ENCODE peak calls at places on chromosome 10, in seven cellular contexts. I is stomach, X is IMR-90, G is A549, B is esophagus squamous epithelium, F is breast epithelium, E is body of pancreas. L is an unnamed sample.

GRCh38 chr10:94546616-94547175 is 1.1 kb downstream of the HELLS start:
- DNase-seq in I (no peak), B (no peak), F (no peak), E (no peak), G (peak), X (peak), L (no peak)

GRCh38 chr10:110497438-110498086 is at the start of gene DUSP5:
- DNase-seq in E (peak), X (peak), I (peak), B (peak), F (peak), G (peak), L (peak)

GRCh38 chr10:12511651-12512050 is 162.3 kb downstream of the CAMK1D start:
- DNase-seq in G (no peak), B (no peak), X (no peak), I (no peak), E (no peak), F (no peak), L (peak)

GRCh38 chr10:95248989-95249388 is 41.8 kb downstream of the PDLIM1 start:
- DNase-seq in F (no peak), B (no peak), E (no peak), I (no peak), G (no peak), X (no peak), L (no peak)

GRCh38 chr10:78272329-78272728 is 238.7 kb downstream of the RPS24 start:
- DNase-seq in I (no peak), B (no peak), E (no peak), G (no peak), X (no peak), F (no peak), L (no peak)

GRCh38 chr10:43355749-43356371 is 15.6 kb upstream of the FXYD4 start:
- DNase-seq in G (no peak), F (no peak), I (no peak), E (no peak), X (no peak), B (no peak), L (no peak)

GRCh38 chr10:32958992-32959703 is 1.1 kb upstream of the ITGB1 start:
- DNase-seq in I (no peak), F (no peak), G (no peak), B (no peak), E (no peak), X (no peak), L (no peak)

GRCh38 chr10:484441-484924 is 205.0 kb downstream of the DIP2C start:
- DNase-seq in E (no peak), B (no peak), X (peak), F (no peak), I (peak), G (no peak), L (no peak)

GRCh38 chr10:18044976-18045720 is 93.4 kb downstream of the SLC39A12 start:
- DNase-seq in I (no peak), E (no peak), B (no peak), F (no peak), X (peak), G (no peak), L (no peak)

GRCh38 chr10:12720217-12720981 is 281.1 kb downstream of the CCDC3 start:
- DNase-seq in E (peak), I (peak), X (peak), G (peak), F (peak), B (no peak), L (peak)

GRCh38 chr10:125158528-125159485 is 1.6 kb downstream of the CTBP2 start:
- DNase-seq in X (peak), I (peak), G (peak), B (no peak), F (no peak), E (no peak), L (no peak)

GRCh38 chr10:17418249-17418648 is 36.1 kb downstream of the ST8SIA6 start:
- DNase-seq in E (no peak), I (no peak), G (no peak), X (no peak), B (no peak), F (no peak), L (no peak)

GRCh38 chr10:124071141-124071540 is 22.3 kb downstream of the CHST15 start:
- DNase-seq in E (no peak), X (no peak), B (no peak), G (no peak), F (no peak), I (no peak), L (no peak)

GRCh38 chr10:91758303-91759146 is 39.7 kb upstream of the TNKS2 start:
- DNase-seq in B (no peak), G (peak), I (no peak), F (no peak), X (peak), E (no peak), L (no peak)

GRCh38 chr10:132939957-132940790 is 2.2 kb downstream of the CFAP46 start:
- DNase-seq in I (peak), X (peak), G (peak), B (no peak), F (no peak), E (peak), L (no peak)

GRCh38 chr10:122232781-122233180 is 38.3 kb upstream of the BTBD16 start:
- DNase-seq in X (peak), F (no peak), B (no peak), E (no peak), G (no peak), I (no peak), L (no peak)

GRCh38 chr10:62459072-62459471 is 84.9 kb downstream of the ZNF365 start:
- DNase-seq in I (no peak), X (peak), E (no peak), G (no peak), B (no peak), F (no peak), L (peak)

GRCh38 chr10:62239994-62240393 is 28.6 kb downstream of the RTKN2 start:
- DNase-seq in F (no peak), E (no peak), X (no peak), B (no peak), G (no peak), I (no peak), L (no peak)

GRCh38 chr10:29120216-29120615 is 168.7 kb upstream of the LYZL1 start:
- DNase-seq in G (peak), I (no peak), F (peak), B (no peak), E (no peak), X (peak), L (no peak)

GRCh38 chr10:125030567-125031197 is 88.8 kb downstream of the ZRANB1 start:
- DNase-seq in B (no peak), F (no peak), E (peak), G (no peak), I (peak), X (no peak), L (no peak)

GRCh38 chr10:4812952-4813351 is 13.1 kb upstream of the AKR1E2 start:
- DNase-seq in E (no peak), B (no peak), F (no peak), G (peak), I (no peak), X (peak), L (no peak)

GRCh38 chr10:88983206-88983605 is 7.4 kb upstream of the FAS start:
- DNase-seq in F (no peak), B (no peak), E (no peak), G (no peak), I (no peak), X (peak), L (no peak)

GRCh38 chr10:107034023-107034422 is 130.5 kb downstream of the SORCS1 start:
- DNase-seq in E (no peak), X (no peak), F (no peak), I (no peak), B (no peak), G (no peak), L (no peak)

GRCh38 chr10:125037145-125037544 is 95.2 kb downstream of the ZRANB1 start:
- DNase-seq in I (no peak), X (peak), E (peak), B (no peak), G (peak), F (peak), L (no peak)

GRCh38 chr10:31768467-31768866 is 160.2 kb downstream of the ARHGAP12 start:
- DNase-seq in G (no peak), E (no peak), F (no peak), X (peak), B (no peak), I (no peak), L (no peak)

GRCh38 chr10:130756651-130757050 is 554.9 kb downstream of the TCERG1L start:
- DNase-seq in E (no peak), F (no peak), B (no peak), X (no peak), I (no peak), G (no peak), L (peak)

GRCh38 chr10:112222799-112223198 is 39.2 kb upstream of the GPAM start:
- DNase-seq in X (no peak), B (no peak), G (no peak), F (no peak), I (no peak), E (no peak), L (no peak)

GRCh38 chr10:78968960-78969359 is 99.8 kb upstream of the ZMIZ1 start:
- DNase-seq in F (no peak), E (no peak), B (no peak), I (no peak), X (no peak), G (no peak), L (no peak)

GRCh38 chr10:124703778-124704427 is 40.3 kb downstream of the FAM53B start:
- DNase-seq in X (no peak), E (peak), B (no peak), I (peak), G (no peak), F (peak), L (peak)

GRCh38 chr10:76950354-76950753 is 687.3 kb downstream of the KCNMA1 start:
- DNase-seq in E (no peak), B (no peak), X (peak), I (no peak), G (no peak), F (no peak), L (no peak)

GRCh38 chr10:19256331-19256730 is 207.7 kb downstream of the MALRD1 start:
- DNase-seq in X (no peak), F (no peak), B (no peak), I (no peak), E (no peak), G (no peak), L (no peak)

GRCh38 chr10:29946953-29947700 is 112.3 kb downstream of the JCAD start:
- DNase-seq in I (peak), X (peak), F (peak), E (peak), G (no peak), B (no peak), L (peak)

GRCh38 chr10:76306859-76307258 is 875.4 kb downstream of the LRMDA start:
- DNase-seq in X (peak), G (no peak), B (no peak), I (no peak), F (no peak), E (no peak), L (no peak)

GRCh38 chr10:107104026-107104652 is 60.4 kb downstream of the SORCS1 start:
- DNase-seq in G (no peak), B (no peak), I (no peak), F (no peak), X (no peak), E (no peak), L (no peak)

GRCh38 chr10:74451127-74451829 is 300.3 kb downstream of the ADK start:
- DNase-seq in E (no peak), F (no peak), B (no peak), I (no peak), G (no peak), X (no peak), L (no peak)

GRCh38 chr10:34252111-34252510 is 563.0 kb downstream of the PARD3 start:
- DNase-seq in B (no peak), F (no peak), E (no peak), G (peak), X (no peak), I (peak), L (no peak)

GRCh38 chr10:132162021-132162531 is 24.7 kb upstream of the DPYSL4 start:
- DNase-seq in X (no peak), G (no peak), E (no peak), B (no peak), F (no peak), I (no peak), L (no peak)

GRCh38 chr10:60008816-60009215 is 102.5 kb upstream of the CCDC6 start:
- DNase-seq in G (no peak), F (no peak), X (no peak), I (no peak), B (no peak), E (no peak), L (no peak)

GRCh38 chr10:33612116-33612515 is 277.6 kb upstream of the NRP1 start:
- DNase-seq in F (no peak), I (no peak), E (no peak), B (no peak), G (no peak), X (peak), L (peak)

GRCh38 chr10:22461891-22462290 is 116.6 kb downstream of the SPAG6 start:
- DNase-seq in I (no peak), E (no peak), B (no peak), F (no peak), X (no peak), G (no peak), L (no peak)

GRCh38 chr10:100534726-100535125 is 1.0 kb upstream of the HIF1AN start:
- DNase-seq in G (no peak), F (no peak), E (no peak), X (no peak), B (no peak), I (no peak), L (no peak)

GRCh38 chr10:100528885-100529472 is 692 bp downstream of the NDUFB8 start:
- DNase-seq in E (no peak), X (no peak), I (no peak), F (no peak), G (peak), B (no peak), L (no peak)

GRCh38 chr10:100531761-100532160 is 2.1 kb upstream of the NDUFB8 start:
- DNase-seq in I (no peak), X (no peak), F (no peak), G (no peak), B (no peak), E (no peak), L (no peak)

GRCh38 chr10:100528123-100528884 is 1.4 kb downstream of the NDUFB8 start:
- DNase-seq in I (no peak), F (no peak), X (no peak), G (no peak), E (no peak), B (no peak), L (no peak)

GRCh38 chr10:100529473-100530298 is at the start of gene NDUFB8:
- DNase-seq in X (peak), I (peak), G (peak), E (peak), F (peak), B (peak), L (peak)
- TF ChIP-seq POLR2A in X (peak), I (no peak), G (peak), E (no peak), F (peak), B (no peak), L (no peak)

GRCh38 chr10:104245066-104245632 is 9.5 kb upstream of the GSTO1 start:
- DNase-seq in I (no peak), X (no peak), G (no peak), B (no peak), E (no peak), F (no peak), L (no peak)

GRCh38 chr10:104246981-104247380 is 7.7 kb upstream of the GSTO1 start:
- DNase-seq in I (no peak), B (no peak), E (no peak), G (no peak), X (peak), F (no peak), L (no peak)

GRCh38 chr10:104243567-104243966 is 11.1 kb upstream of the GSTO1 start:
- DNase-seq in X (no peak), E (no peak), I (no peak), F (no peak), G (no peak), B (no peak), L (no peak)

GRCh38 chr10:104251443-104251842 is 3.2 kb upstream of the GSTO1 start:
- DNase-seq in E (no peak), B (no peak), I (no peak), F (no peak), X (no peak), G (no peak), L (no peak)

DNA sequence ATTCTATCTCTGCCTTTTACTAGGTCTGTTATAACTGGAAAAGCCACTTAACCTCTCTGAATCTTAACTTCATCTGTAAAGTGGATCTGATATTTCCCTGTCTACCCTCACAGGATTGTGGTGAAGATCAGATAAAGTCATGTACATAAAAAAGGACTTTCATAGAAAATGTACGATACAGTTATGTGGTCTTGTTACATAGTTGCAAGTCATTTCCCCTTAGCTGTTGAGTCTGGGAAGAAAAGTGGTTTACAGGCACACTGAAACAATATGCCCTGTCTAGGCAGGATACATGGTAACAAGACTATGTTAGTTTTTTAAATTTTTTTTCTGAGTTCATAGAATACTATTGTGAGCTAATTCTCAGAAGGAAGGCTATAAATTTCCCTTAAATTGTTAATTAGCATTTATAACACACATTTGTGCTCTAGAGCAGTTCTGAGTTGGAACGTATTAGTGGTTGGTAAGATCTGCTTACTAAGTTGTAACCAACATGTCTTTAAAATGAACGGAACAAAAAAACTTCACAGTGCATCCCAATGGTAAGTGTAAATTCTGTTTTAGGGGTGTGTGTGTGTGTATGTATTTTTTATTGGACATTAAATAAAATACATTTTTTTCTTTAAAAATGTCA is 7.1 kb upstream of the GSTO1 start:
- DNase-seq in G (no peak), E (no peak), I (no peak), X (no peak), B (no peak), F (no peak), L (no peak)
- TF ChIP-seq CTCF in G (no peak), E (no peak), I (no peak), X (no peak), B (no peak), F (no peak), L (no peak)

GRCh38 chr10:72821606-72822005 is 71.9 kb upstream of the OIT3 start:
- DNase-seq in G (no peak), F (no peak), I (no peak), E (no peak), B (no peak), X (peak), L (no peak)
- H3K4me3 ChIP-seq in G (no peak), F (no peak), I (no peak), E (no peak), B (no peak), X (no peak), L (no peak)

GRCh38 chr10:128047991-128048826 is 78.0 kb downstream of the MKI67 start:
- DNase-seq in X (peak), E (no peak), I (no peak), F (no peak), G (no peak), B (no peak), L (no peak)
- TF ChIP-seq POLR2A in X (no peak), E (no peak), I (no peak), F (no peak), G (no peak), B (no peak), L (no peak)

GRCh38 chr10:27157150-27157549 is 2.0 kb downstream of the MASTL start:
- DNase-seq in F (no peak), X (no peak), E (no peak), B (no peak), I (no peak), G (no peak), L (no peak)

GRCh38 chr10:27153855-27154198 is 357 bp downstream of the YME1L1 start:
- DNase-seq in B (no peak), X (peak), F (no peak), I (no peak), G (peak), E (peak), L (no peak)

GRCh38 chr10:27153325-27153724 is 859 bp downstream of the YME1L1 start:
- DNase-seq in X (no peak), I (no peak), F (no peak), B (no peak), G (no peak), E (no peak), L (no peak)

GRCh38 chr10:27152687-27153086 is 1.5 kb downstream of the YME1L1 start:
- DNase-seq in E (no peak), F (no peak), I (no peak), B (no peak), X (no peak), G (no peak), L (no peak)

GRCh38 chr10:27155073-27155754 is at the start of gene MASTL:
- DNase-seq in E (peak), B (peak), X (peak), F (peak), I (peak), G (peak), L (peak)
- TF ChIP-seq CTCF in E (no peak), B (no peak), X (no peak), F (no peak), I (no peak), G (no peak), L (no peak)

GRCh38 chr10:10849306-10849705 is 168.4 kb upstream of the CELF2 start:
- DNase-seq in X (no peak), E (no peak), B (no peak), I (no peak), G (no peak), F (no peak), L (no peak)
- H3K4me3 ChIP-seq in X (no peak), E (no peak), B (no peak), I (no peak), G (no peak), F (no peak), L (no peak)

DNA sequence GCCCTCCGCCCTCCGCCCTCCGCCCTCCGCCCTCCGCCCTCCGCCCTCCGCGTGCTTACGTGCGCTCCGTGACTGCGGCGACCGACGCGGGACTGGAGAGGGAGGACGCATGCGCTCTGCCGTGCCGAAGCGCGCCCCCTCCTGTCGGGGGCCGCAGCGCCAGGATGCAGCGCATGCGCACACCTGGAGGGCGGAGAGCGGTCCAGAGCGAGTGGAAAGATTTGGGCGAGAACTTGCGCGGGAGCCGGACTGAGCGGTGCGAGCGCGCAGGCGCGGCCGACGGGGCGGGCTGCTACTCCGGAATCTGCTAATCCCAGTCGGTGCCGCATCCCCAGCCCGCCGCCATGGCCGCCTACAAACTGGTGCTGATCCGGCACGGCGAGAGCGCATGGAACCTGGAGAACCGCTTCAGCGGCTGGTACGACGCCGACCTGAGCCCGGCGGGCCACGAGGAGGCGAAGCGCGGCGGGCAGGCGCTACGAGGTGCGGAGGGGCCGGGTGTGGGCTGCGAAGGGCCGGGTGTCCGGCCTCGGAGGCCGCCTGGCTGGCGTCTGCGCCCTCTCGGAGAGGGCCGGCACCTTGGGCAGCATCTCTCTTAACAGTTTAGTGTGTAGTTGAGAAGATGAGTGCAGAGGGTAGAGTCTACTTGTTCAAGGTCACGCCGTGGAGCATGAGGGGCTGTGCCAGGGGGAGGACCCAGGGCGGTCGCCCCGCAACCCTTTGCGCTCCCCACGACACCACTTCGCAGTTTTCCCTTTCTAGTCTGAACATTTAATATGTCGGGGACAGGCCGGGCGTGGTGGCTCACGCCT is at the start of gene PGAM1:
- DNase-seq in E (peak), F (peak), G (peak), X (peak), B (peak), I (peak), L (peak)
- TF ChIP-seq POLR2A in E (peak), F (peak), G (peak), X (peak), B (peak), I (no peak), L (no peak)